ENCODE peak calls at places on chromosomes 4 and X, in four cellular contexts. One of them, this sample, is unnamed.

GRCh38 chr4:87540176-87541058 is 11.2 kb upstream of the SPARCL1 start:
- DNase-seq in NCI-H1436: no peak
- DNase-seq in neural crest cell: no peak
- DNase-seq in GM12878: no peak
- DNase-seq in this sample: no peak

GRCh38 chrX:111375747-111376146 is 36.2 kb downstream of the DCX start:
- DNase-seq in NCI-H1436: no peak
- DNase-seq in neural crest cell: no peak
- DNase-seq in GM12878: no peak
- DNase-seq in this sample: no peak

GRCh38 chr4:31366041-31366440 is 645.9 kb downstream of the PCDH7 start:
- DNase-seq in NCI-H1436: no peak
- DNase-seq in neural crest cell: no peak
- DNase-seq in GM12878: no peak
- DNase-seq in this sample: no peak

GRCh38 chr4:67288964-67289363 is 256.3 kb downstream of the CENPC start:
- DNase-seq in NCI-H1436: peak
- DNase-seq in neural crest cell: peak
- DNase-seq in GM12878: no peak
- DNase-seq in this sample: peak

GRCh38 chrX:130497531-130497930 is 95.7 kb downstream of the RBMX2 start:
- DNase-seq in NCI-H1436: no peak
- DNase-seq in neural crest cell: no peak
- DNase-seq in GM12878: no peak
- DNase-seq in this sample: no peak

GRCh38 chr4:13912966-13913365 is 285.4 kb upstream of the BOD1L1 start:
- DNase-seq in NCI-H1436: no peak
- DNase-seq in neural crest cell: no peak
- DNase-seq in GM12878: no peak
- DNase-seq in this sample: no peak

GRCh38 chr4:70559216-70559830 is 32.7 kb upstream of the AMBN start:
- DNase-seq in NCI-H1436: peak
- DNase-seq in neural crest cell: peak
- DNase-seq in GM12878: no peak
- DNase-seq in this sample: peak

GRCh38 chrX:16202943-16203342 is 35.7 kb downstream of the MAGEB17 start:
- DNase-seq in NCI-H1436: no peak
- DNase-seq in neural crest cell: no peak
- DNase-seq in GM12878: no peak
- DNase-seq in this sample: no peak

GRCh38 chr4:88158360-88159136 is at the start of gene ABCG2:
- DNase-seq in NCI-H1436: no peak
- DNase-seq in neural crest cell: peak
- DNase-seq in GM12878: no peak
- DNase-seq in this sample: peak

GRCh38 chrX:53190363-53190960 is 34.5 kb downstream of the KDM5C start:
- DNase-seq in NCI-H1436: no peak
- DNase-seq in neural crest cell: no peak
- DNase-seq in GM12878: no peak
- DNase-seq in this sample: no peak

GRCh38 chr4:6332042-6332668 is 62.5 kb downstream of the WFS1 start:
- DNase-seq in NCI-H1436: no peak
- DNase-seq in neural crest cell: peak
- DNase-seq in GM12878: no peak
- DNase-seq in this sample: peak

GRCh38 chr4:75056277-75056676 is 123.4 kb downstream of the PARM1 start:
- DNase-seq in NCI-H1436: no peak
- DNase-seq in neural crest cell: no peak
- DNase-seq in GM12878: no peak
- DNase-seq in this sample: no peak

GRCh38 chr4:152103181-152103901 is 342.5 kb upstream of the GATB start:
- DNase-seq in NCI-H1436: no peak
- DNase-seq in neural crest cell: no peak
- DNase-seq in GM12878: no peak
- DNase-seq in this sample: no peak

GRCh38 chr4:32140636-32141035 is 1420.5 kb downstream of the PCDH7 start:
- DNase-seq in NCI-H1436: no peak
- DNase-seq in neural crest cell: no peak
- DNase-seq in GM12878: no peak
- DNase-seq in this sample: no peak

GRCh38 chr4:38832624-38833528 is 23.7 kb downstream of the TLR6 start:
- DNase-seq in NCI-H1436: no peak
- DNase-seq in neural crest cell: no peak
- DNase-seq in GM12878: no peak
- DNase-seq in this sample: no peak

GRCh38 chrX:43592597-43592996 is 63.5 kb upstream of the MAOA start:
- DNase-seq in NCI-H1436: no peak
- DNase-seq in neural crest cell: no peak
- DNase-seq in GM12878: no peak
- DNase-seq in this sample: no peak

GRCh38 chr4:146099585-146099984 is 75.9 kb upstream of the LSM6 start:
- DNase-seq in NCI-H1436: no peak
- DNase-seq in neural crest cell: no peak
- DNase-seq in GM12878: no peak
- DNase-seq in this sample: no peak

GRCh38 chr4:7332216-7333023 is 102.3 kb downstream of the PSAPL1 start:
- DNase-seq in NCI-H1436: no peak
- DNase-seq in neural crest cell: no peak
- DNase-seq in GM12878: no peak
- DNase-seq in this sample: no peak

GRCh38 chr4:17577660-17578481 is 873 bp downstream of the LAP3 start:
- DNase-seq in NCI-H1436: no peak
- DNase-seq in neural crest cell: no peak
- DNase-seq in GM12878: no peak
- DNase-seq in this sample: no peak

GRCh38 chrX:14997271-14997670 is 124.0 kb downstream of the MOSPD2 start:
- DNase-seq in NCI-H1436: no peak
- DNase-seq in neural crest cell: no peak
- DNase-seq in GM12878: no peak
- DNase-seq in this sample: no peak

GRCh38 chrX:9153299-9153698 is 119.4 kb upstream of the FAM9B start:
- DNase-seq in NCI-H1436: no peak
- DNase-seq in neural crest cell: no peak
- DNase-seq in GM12878: no peak
- DNase-seq in this sample: no peak

GRCh38 chrX:132692526-132692925 is 203.7 kb upstream of the MBNL3 start:
- DNase-seq in NCI-H1436: no peak
- DNase-seq in neural crest cell: no peak
- DNase-seq in GM12878: no peak
- DNase-seq in this sample: no peak

GRCh38 chr4:165563851-165564250 is 185.0 kb downstream of the CPE start:
- DNase-seq in NCI-H1436: no peak
- DNase-seq in neural crest cell: no peak
- DNase-seq in GM12878: no peak
- DNase-seq in this sample: no peak

GRCh38 chrX:77346859-77347258 is 100.3 kb upstream of the FGF16 start:
- DNase-seq in NCI-H1436: no peak
- DNase-seq in neural crest cell: no peak
- DNase-seq in GM12878: no peak
- DNase-seq in this sample: no peak

GRCh38 chr4:21134994-21135393 is 434.7 kb downstream of the PACRGL start:
- DNase-seq in NCI-H1436: no peak
- DNase-seq in neural crest cell: no peak
- DNase-seq in GM12878: no peak
- DNase-seq in this sample: no peak

GRCh38 chr4:128768373-128768996 is 41.0 kb upstream of the JADE1 start:
- DNase-seq in NCI-H1436: no peak
- DNase-seq in neural crest cell: no peak
- DNase-seq in GM12878: no peak
- DNase-seq in this sample: no peak